ENCODE peak calls at places on chromosomes 1 and 21, in four cellular contexts. One of them, this sample, is unnamed.

GRCh38 chr1:4306559-4307467 is 347.6 kb upstream of the AJAP1 start:
- DNase-seq in H1: no peak
- DNase-seq in SK-N-SH: no peak
- DNase-seq in K562: no peak
- DNase-seq in this sample: no peak

GRCh38 chr1:74426208-74426932 is 86.0 kb downstream of the LRRC53 start:
- DNase-seq in K562: no peak
- DNase-seq in SK-N-SH: no peak
- DNase-seq in H1: no peak
- DNase-seq in this sample: no peak

GRCh38 chr21:36517366-36518075 is 37.6 kb upstream of the CLDN14 start:
- DNase-seq in SK-N-SH: no peak
- DNase-seq in K562: no peak
- DNase-seq in H1: no peak
- DNase-seq in this sample: no peak

GRCh38 chr1:72111662-72112061 is 170.7 kb downstream of the NEGR1 start:
- DNase-seq in K562: no peak
- DNase-seq in H1: no peak
- DNase-seq in SK-N-SH: no peak
- DNase-seq in this sample: no peak

GRCh38 chr1:4140821-4141220 is 240.7 kb upstream of the C1orf174 start:
- DNase-seq in K562: no peak
- DNase-seq in SK-N-SH: no peak
- DNase-seq in H1: no peak
- DNase-seq in this sample: no peak

GRCh38 chr1:240768979-240769378 is 157.0 kb upstream of the GREM2 start:
- DNase-seq in SK-N-SH: no peak
- DNase-seq in K562: no peak
- DNase-seq in H1: no peak
- DNase-seq in this sample: no peak

GRCh38 chr1:118223426-118223825 is 38.4 kb upstream of the SPAG17 start:
- DNase-seq in H1: peak; percentile 5
- DNase-seq in K562: no peak
- DNase-seq in SK-N-SH: no peak
- DNase-seq in this sample: peak; percentile 64

GRCh38 chr21:32350211-32350980 is 42.4 kb downstream of the URB1 start:
- DNase-seq in K562: no peak
- DNase-seq in SK-N-SH: no peak
- DNase-seq in H1: no peak
- DNase-seq in this sample: no peak

GRCh38 chr21:32248616-32249550 is 30.0 kb downstream of the MIS18A start:
- DNase-seq in SK-N-SH: no peak
- DNase-seq in K562: no peak
- DNase-seq in H1: no peak
- DNase-seq in this sample: no peak

GRCh38 chr21:45142469-45142868 is 68.1 kb downstream of the ADARB1 start:
- DNase-seq in SK-N-SH: no peak
- DNase-seq in K562: no peak
- DNase-seq in H1: no peak
- DNase-seq in this sample: no peak

GRCh38 chr1:174364996-174365760 is 82.6 kb upstream of the GPR52 start:
- DNase-seq in SK-N-SH: no peak
- DNase-seq in K562: no peak
- DNase-seq in H1: no peak
- DNase-seq in this sample: no peak

GRCh38 chr1:48073773-48074172 is 76.6 kb upstream of the TRABD2B start:
- DNase-seq in H1: no peak
- DNase-seq in SK-N-SH: no peak
- DNase-seq in K562: no peak
- DNase-seq in this sample: no peak

GRCh38 chr1:165235777-165236285 is 120.7 kb downstream of the LMX1A start:
- DNase-seq in H1: no peak
- DNase-seq in SK-N-SH: peak; percentile 63
- DNase-seq in K562: no peak
- DNase-seq in this sample: peak; percentile 66

GRCh38 chr21:23016617-23017016 is 2018.4 kb downstream of the NCAM2 start:
- DNase-seq in SK-N-SH: peak; percentile 27
- DNase-seq in K562: no peak
- DNase-seq in H1: peak; percentile 15
- DNase-seq in this sample: peak; percentile 46

GRCh38 chr1:16351449-16351993 is 759 bp downstream of the FBXO42 start:
- DNase-seq in SK-N-SH: no peak
- DNase-seq in K562: no peak
- DNase-seq in H1: no peak
- DNase-seq in this sample: no peak

GRCh38 chr1:16354619-16355018 is 2.3 kb upstream of the FBXO42 start:
- DNase-seq in H1: no peak
- DNase-seq in SK-N-SH: no peak
- DNase-seq in K562: no peak
- DNase-seq in this sample: no peak

GRCh38 chr1:16352842-16353535 is 709 bp upstream of the FBXO42 start:
- DNase-seq in H1: no peak
- DNase-seq in SK-N-SH: no peak
- DNase-seq in K562: no peak
- DNase-seq in this sample: no peak

GRCh38 chr1:16349847-16350406 is 2.4 kb downstream of the FBXO42 start:
- DNase-seq in K562: peak; percentile 4
- DNase-seq in H1: no peak
- DNase-seq in SK-N-SH: no peak
- DNase-seq in this sample: no peak

GRCh38 chr1:16351994-16352841 is at the start of gene FBXO42:
- DNase-seq in H1: peak; percentile 70
- DNase-seq in SK-N-SH: peak; percentile 97
- DNase-seq in K562: peak; percentile 96
- DNase-seq in this sample: peak; percentile 93
- TF ChIP-seq TEAD4 in H1: peak; percentile 86
- TF ChIP-seq TEAD4 in SK-N-SH: no peak
- TF ChIP-seq TEAD4 in K562: peak; percentile 89
- TF ChIP-seq TEAD4 in this sample: no peak

GRCh38 chr1:154351363-154352068 is 26.2 kb downstream of the ATP8B2 start:
- DNase-seq in H1: no peak
- DNase-seq in SK-N-SH: no peak
- DNase-seq in K562: no peak
- DNase-seq in this sample: no peak
- TF ChIP-seq TEAD4 in H1: no peak
- TF ChIP-seq TEAD4 in SK-N-SH: no peak
- TF ChIP-seq TEAD4 in K562: no peak
- TF ChIP-seq TEAD4 in this sample: no peak

GRCh38 chr1:189313488-189313887 is 1164.2 kb downstream of the BRINP3 start:
- DNase-seq in K562: no peak
- DNase-seq in H1: no peak
- DNase-seq in SK-N-SH: no peak
- DNase-seq in this sample: no peak
- TF ChIP-seq TEAD4 in K562: no peak
- TF ChIP-seq TEAD4 in H1: no peak
- TF ChIP-seq TEAD4 in SK-N-SH: no peak
- TF ChIP-seq TEAD4 in this sample: no peak

GRCh38 chr1:231359113-231359512 is 21.0 kb downstream of the SPRTN start:
- DNase-seq in K562: peak; percentile 16
- DNase-seq in H1: no peak
- DNase-seq in SK-N-SH: no peak
- DNase-seq in this sample: no peak
- TF ChIP-seq TEAD4 in K562: no peak
- TF ChIP-seq TEAD4 in H1: no peak
- TF ChIP-seq TEAD4 in SK-N-SH: no peak
- TF ChIP-seq TEAD4 in this sample: no peak

DNA sequence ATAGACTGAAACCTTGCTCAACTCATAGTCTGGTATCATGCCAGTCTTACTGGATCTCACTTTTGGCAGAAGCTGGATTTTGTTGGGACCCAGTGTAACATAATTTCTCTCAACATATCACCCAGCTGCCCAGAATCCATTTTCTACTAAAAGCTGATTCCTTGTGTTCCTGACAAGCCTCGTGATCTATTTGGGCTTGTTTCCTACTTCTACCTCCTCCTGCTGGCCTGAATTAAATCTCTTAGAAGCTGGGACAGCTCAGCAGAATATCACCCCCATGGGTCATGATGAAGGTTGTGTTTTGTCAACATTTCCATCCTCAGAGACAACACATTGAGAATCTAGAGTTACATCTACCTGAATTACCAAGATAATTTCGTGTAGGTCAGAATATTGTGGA is 7.7 kb downstream of the GOLT1A start:
- DNase-seq in H1: no peak
- DNase-seq in SK-N-SH: no peak
- DNase-seq in K562: peak; percentile 54
- DNase-seq in this sample: no peak
- TF ChIP-seq TEAD4 in H1: no peak
- TF ChIP-seq TEAD4 in SK-N-SH: no peak
- TF ChIP-seq TEAD4 in K562: no peak
- TF ChIP-seq TEAD4 in this sample: no peak

DNA sequence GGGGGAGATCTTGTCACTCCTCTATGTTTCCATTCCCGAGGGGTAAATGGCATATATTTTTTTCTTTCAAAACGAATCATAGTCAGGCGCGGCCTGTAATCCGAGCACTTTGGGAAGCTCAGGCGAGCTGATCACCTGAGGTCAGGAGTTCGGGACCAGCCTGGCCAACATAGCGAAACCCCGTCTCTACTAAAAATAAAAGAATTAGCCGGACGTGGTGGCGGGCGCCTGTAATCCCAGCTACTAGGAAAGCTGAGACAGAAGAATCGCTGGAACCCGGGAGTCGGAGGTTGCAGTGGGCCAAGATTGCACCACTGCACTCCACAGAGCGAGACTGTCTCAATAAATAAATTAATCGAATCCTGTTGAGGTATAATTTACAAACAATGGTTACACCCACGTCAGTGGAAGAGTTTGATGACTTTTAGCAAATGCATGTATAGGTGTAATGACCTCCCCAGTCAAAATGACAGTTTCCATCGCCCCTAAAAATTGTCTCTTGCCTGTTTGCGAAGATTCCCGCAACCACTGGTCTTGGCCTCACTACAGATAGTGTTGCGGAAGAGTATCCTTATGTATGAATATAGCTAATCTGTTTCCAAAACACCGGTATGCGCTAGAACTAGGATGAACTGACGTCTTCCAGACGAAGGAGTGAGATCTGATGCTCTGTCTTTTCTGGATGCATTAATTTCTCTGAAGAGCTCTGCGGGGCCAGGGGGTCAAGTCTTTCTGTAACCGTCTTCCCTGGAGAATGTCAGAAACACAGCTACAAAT is 902 bp upstream of the HEATR1 start:
- DNase-seq in SK-N-SH: no peak
- DNase-seq in H1: no peak
- DNase-seq in K562: no peak
- DNase-seq in this sample: no peak
- TF ChIP-seq TEAD4 in SK-N-SH: no peak
- TF ChIP-seq TEAD4 in H1: no peak
- TF ChIP-seq TEAD4 in K562: no peak
- TF ChIP-seq TEAD4 in this sample: no peak

GRCh38 chr1:26524181-26524580 is 5.4 kb upstream of the RPS6KA1 start:
- DNase-seq in H1: no peak
- DNase-seq in K562: no peak
- DNase-seq in SK-N-SH: peak; percentile 8
- DNase-seq in this sample: no peak
- TF ChIP-seq TEAD4 in H1: no peak
- TF ChIP-seq TEAD4 in K562: no peak
- TF ChIP-seq TEAD4 in SK-N-SH: no peak
- TF ChIP-seq TEAD4 in this sample: no peak

GRCh38 chr1:210362526-210362925 is 33.8 kb downstream of the HHAT start:
- DNase-seq in H1: no peak
- DNase-seq in K562: no peak
- DNase-seq in SK-N-SH: no peak
- DNase-seq in this sample: no peak

GRCh38 chr1:210359255-210359654 is 30.6 kb downstream of the HHAT start:
- DNase-seq in K562: no peak
- DNase-seq in SK-N-SH: no peak
- DNase-seq in H1: no peak
- DNase-seq in this sample: no peak

GRCh38 chr1:210361665-210362064 is 33.0 kb downstream of the HHAT start:
- DNase-seq in H1: no peak
- DNase-seq in K562: no peak
- DNase-seq in SK-N-SH: no peak
- DNase-seq in this sample: no peak

GRCh38 chr1:210363119-210363518 is 34.4 kb downstream of the HHAT start:
- DNase-seq in H1: no peak
- DNase-seq in K562: no peak
- DNase-seq in SK-N-SH: no peak
- DNase-seq in this sample: no peak

GRCh38 chr1:210360852-210361477 is 32.3 kb downstream of the HHAT start:
- DNase-seq in H1: no peak
- DNase-seq in SK-N-SH: peak; percentile 53
- DNase-seq in K562: no peak
- DNase-seq in this sample: no peak
- TF ChIP-seq TEAD4 in H1: no peak
- TF ChIP-seq TEAD4 in SK-N-SH: no peak
- TF ChIP-seq TEAD4 in K562: no peak
- TF ChIP-seq TEAD4 in this sample: no peak

GRCh38 chr1:218361298-218362065 is 16.3 kb downstream of the TGFB2 start:
- DNase-seq in K562: no peak
- DNase-seq in SK-N-SH: peak; percentile 46
- DNase-seq in H1: no peak
- DNase-seq in this sample: no peak
- TF ChIP-seq TEAD4 in K562: no peak
- TF ChIP-seq TEAD4 in SK-N-SH: no peak
- TF ChIP-seq TEAD4 in H1: no peak
- TF ChIP-seq TEAD4 in this sample: no peak

GRCh38 chr1:231410041-231410591 is 12.0 kb downstream of the EGLN1 start:
- DNase-seq in SK-N-SH: no peak
- DNase-seq in K562: no peak
- DNase-seq in H1: no peak
- DNase-seq in this sample: no peak
- TF ChIP-seq TEAD4 in SK-N-SH: no peak
- TF ChIP-seq TEAD4 in K562: no peak
- TF ChIP-seq TEAD4 in H1: no peak
- TF ChIP-seq TEAD4 in this sample: no peak